ENCODE peak calls at places on chromosomes 3 and 15, in seven cellular contexts. Q is RPMI8226; N is NCI-H1092 treated with DMSO at 0.1 percent for 48 hours; P is epithelial cell of prostate; B is CD8-positive, alpha-beta memory T cell; Z is NCI-H1694 treated with DMSO at 0.1 percent for 48 hours; W is anterior cingulate cortex. C is an unnamed sample.
A peak's percentile ranks its signal among the peaks of the same experiment; 100 is the strongest.

GRCh38 chr3:127629462-127630403 is 748 bp downstream of the PODXL2 start:
- DNase-seq in Q (peak; percentile 73), N (peak; percentile 46), P (no peak), B (peak; percentile 47), Z (peak; percentile 19), W (peak; percentile 18), C (no peak)

GRCh38 chr3:161682715-161683114 is 186.1 kb downstream of the OTOL1 start:
- DNase-seq in Q (no peak), N (no peak), P (no peak), B (no peak), Z (no peak), W (no peak), C (no peak)

GRCh38 chr3:144692488-144692887 is 720.9 kb downstream of the DIPK2A start:
- DNase-seq in Q (no peak), N (no peak), P (no peak), B (no peak), Z (no peak), W (no peak), C (no peak)

GRCh38 chr15:45637552-45638033 is 2.8 kb downstream of the SQOR start:
- DNase-seq in Q (peak; percentile 75), N (peak; percentile 4), P (no peak), B (peak; percentile 30), Z (no peak), W (no peak), C (no peak)

GRCh38 chr15:88513195-88513594 is 33.3 kb downstream of the DET1 start:
- DNase-seq in Q (no peak), N (no peak), P (no peak), B (no peak), Z (no peak), W (no peak), C (no peak)

GRCh38 chr15:75921732-75922703 is 18.3 kb downstream of the FBXO22 start:
- DNase-seq in Q (peak; percentile 56), N (no peak), P (peak; percentile 26), B (no peak), Z (peak; percentile 10), W (no peak), C (no peak)

GRCh38 chr3:113712129-113712528 is 15.7 kb upstream of the USF3 start:
- DNase-seq in Q (no peak), N (no peak), P (peak; percentile 8), B (no peak), Z (no peak), W (no peak), C (no peak)

GRCh38 chr15:56741541-56741940 is 8.2 kb upstream of the ZNF280D start:
- DNase-seq in Q (no peak), N (no peak), P (no peak), B (no peak), Z (no peak), W (no peak), C (no peak)

GRCh38 chr3:99473321-99473751 is 165.1 kb upstream of the COL8A1 start:
- DNase-seq in Q (no peak), N (no peak), P (peak; percentile 3), B (no peak), Z (no peak), W (no peak), C (no peak)

GRCh38 chr15:49225572-49226281 is 55.7 kb downstream of the GALK2 start:
- DNase-seq in Q (peak; percentile 10), N (no peak), P (no peak), B (no peak), Z (no peak), W (no peak), C (no peak)

GRCh38 chr3:171694888-171695287 is 115.4 kb downstream of the PLD1 start:
- DNase-seq in Q (no peak), N (no peak), P (no peak), B (no peak), Z (no peak), W (no peak), C (no peak)

GRCh38 chr3:187610926-187611545 is 59.2 kb downstream of the SST start:
- DNase-seq in Q (no peak), N (no peak), P (no peak), B (no peak), Z (no peak), W (no peak), C (no peak)

GRCh38 chr15:38190501-38190900 is 62.1 kb upstream of the SPRED1 start:
- DNase-seq in Q (peak; percentile 9), N (no peak), P (no peak), B (no peak), Z (no peak), W (no peak), C (no peak)

GRCh38 chr3:130892759-130893239 is 1.1 kb upstream of the ATP2C1 start:
- DNase-seq in Q (peak; percentile 87), N (peak; percentile 90), P (no peak), B (peak; percentile 41), Z (peak; percentile 87), W (peak; percentile 64), C (peak; percentile 61)

C was measured in NCI-H2227 treated with DMSO at 0.1 percent for 48 hours.